ENCODE peak calls at places on chromosomes 4 and X, in eight cellular contexts. G is testis, A is H7, X is K562, T is fibroblast of pulmonary artery, Z is spleen, L is AG04450, P is astrocyte of the spinal cord. J is an unnamed sample.

GRCh38 chr4:112170451-112170993 is 25.3 kb downstream of the FAM241A start:
- DNase-seq in X (peak), G (no peak), T (peak), P (peak), L (peak), Z (no peak), A (no peak), J (no peak)

GRCh38 chr4:101697266-101697665 is 93.3 kb upstream of the BANK1 start:
- DNase-seq in X (no peak), A (no peak), P (no peak), Z (no peak), T (no peak), G (no peak), L (no peak), J (no peak)

GRCh38 chr4:156608651-156609050 is 362.9 kb downstream of the PDGFC start:
- DNase-seq in T (no peak), P (no peak), G (no peak), L (no peak), X (no peak), A (no peak), Z (no peak), J (no peak)

GRCh38 chr4:117700111-117700892 is 334.0 kb upstream of the NDST3 start:
- DNase-seq in Z (no peak), A (peak), X (peak), L (no peak), P (no peak), T (no peak), G (no peak), J (no peak)

GRCh38 chr4:81136161-81136910 is 78.7 kb downstream of the PRKG2 start:
- DNase-seq in X (no peak), G (no peak), P (peak), A (no peak), T (peak), Z (no peak), L (peak), J (no peak)

GRCh38 chrX:150408561-150408960 is 45.4 kb downstream of the MAMLD1 start:
- DNase-seq in G (no peak), A (no peak), P (no peak), Z (no peak), T (peak), L (no peak), X (no peak), J (no peak)

GRCh38 chrX:129593137-129593536 is 53.1 kb downstream of the OCRL start:
- DNase-seq in A (no peak), T (peak), P (peak), L (no peak), G (peak), Z (no peak), X (peak), J (peak)

GRCh38 chr4:18012115-18012806 is 9.3 kb downstream of the LCORL start:
- DNase-seq in P (no peak), Z (no peak), T (no peak), X (peak), L (no peak), G (no peak), A (no peak), J (no peak)

GRCh38 chrX:153793291-153793690 is 884 bp downstream of the IDH3G start:
- DNase-seq in X (peak), L (no peak), P (no peak), T (no peak), Z (no peak), G (no peak), A (no peak), J (no peak)

GRCh38 chr4:3670521-3671519 is 95.4 kb upstream of the ADRA2C start:
- DNase-seq in G (no peak), Z (peak), L (no peak), X (no peak), T (no peak), A (peak), P (no peak), J (no peak)

GRCh38 chr4:183424109-183424751 is 20.2 kb upstream of the CDKN2AIP start:
- DNase-seq in G (no peak), X (no peak), L (no peak), T (no peak), P (no peak), A (peak), Z (no peak), J (no peak)

GRCh38 chr4:172708184-172708583 is 460.4 kb upstream of the GALNT7 start:
- DNase-seq in A (no peak), X (no peak), G (no peak), T (no peak), Z (no peak), L (no peak), P (no peak), J (no peak)

GRCh38 chr4:152050098-152050497 is 289.3 kb upstream of the GATB start:
- DNase-seq in P (no peak), Z (no peak), X (no peak), T (no peak), A (no peak), L (no peak), G (no peak), J (peak)

GRCh38 chrX:44876076-44876475 is 3.1 kb downstream of the KDM6A start:
- DNase-seq in G (no peak), L (no peak), A (no peak), Z (no peak), T (no peak), X (no peak), P (no peak), J (no peak)

GRCh38 chrX:40097492-40098263 is at the start of gene BCOR:
- DNase-seq in A (peak), P (no peak), Z (peak), T (peak), X (peak), L (no peak), G (peak), J (peak)

GRCh38 chr4:54440394-54441223 is 211.5 kb downstream of the PDGFRA start:
- DNase-seq in P (peak), X (peak), G (no peak), L (no peak), Z (no peak), T (peak), A (peak), J (no peak)

GRCh38 chr4:80178964-80179363 is 18.3 kb upstream of the PRDM8 start:
- DNase-seq in P (no peak), T (no peak), Z (no peak), G (no peak), X (no peak), L (no peak), A (no peak), J (no peak)

DNA sequence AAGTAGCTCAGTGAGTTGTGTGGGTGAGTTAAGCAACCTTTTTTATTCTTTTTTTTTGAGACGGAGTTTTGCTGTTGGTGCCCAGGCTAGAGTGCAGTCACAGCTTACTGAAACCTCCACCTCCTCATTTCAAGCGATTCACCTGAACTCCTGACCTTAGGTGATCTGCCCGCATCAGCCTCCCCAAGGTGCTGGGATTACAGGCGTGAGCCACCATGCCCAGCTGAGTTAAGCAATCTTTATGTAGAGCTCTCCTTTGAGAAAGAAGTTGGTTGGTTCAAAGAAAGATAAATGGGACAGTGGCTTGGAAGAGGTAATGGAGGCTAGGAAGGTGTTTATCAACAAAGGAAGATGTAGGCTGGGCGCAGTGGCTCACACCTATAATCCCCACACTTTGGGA is 3.2 kb downstream of the MSMO1 start:
- DNase-seq in L (no peak), P (no peak), X (no peak), Z (no peak), T (no peak), A (no peak), G (no peak), J (no peak)
- H3K4me3 ChIP-seq in L (no peak), P (peak), X (peak), Z (no peak), T (peak), A (peak), G (no peak), J (no peak)

GRCh38 chr4:163196904-163197505 is 30.3 kb upstream of the NAF1 start:
- DNase-seq in L (no peak), T (no peak), Z (no peak), G (no peak), P (no peak), A (no peak), X (no peak), J (no peak)
- H3K4me3 ChIP-seq in L (no peak), T (no peak), Z (no peak), G (no peak), P (no peak), A (no peak), X (no peak), J (no peak)

GRCh38 chr4:1682860-1683259 is 1.3 kb downstream of the FAM53A start:
- DNase-seq in T (no peak), G (no peak), X (no peak), Z (peak), L (no peak), A (peak), P (no peak), J (peak)
- H3K4me3 ChIP-seq in T (peak), G (peak), X (no peak), Z (no peak), L (peak), A (no peak), P (peak), J (peak)

DNA sequence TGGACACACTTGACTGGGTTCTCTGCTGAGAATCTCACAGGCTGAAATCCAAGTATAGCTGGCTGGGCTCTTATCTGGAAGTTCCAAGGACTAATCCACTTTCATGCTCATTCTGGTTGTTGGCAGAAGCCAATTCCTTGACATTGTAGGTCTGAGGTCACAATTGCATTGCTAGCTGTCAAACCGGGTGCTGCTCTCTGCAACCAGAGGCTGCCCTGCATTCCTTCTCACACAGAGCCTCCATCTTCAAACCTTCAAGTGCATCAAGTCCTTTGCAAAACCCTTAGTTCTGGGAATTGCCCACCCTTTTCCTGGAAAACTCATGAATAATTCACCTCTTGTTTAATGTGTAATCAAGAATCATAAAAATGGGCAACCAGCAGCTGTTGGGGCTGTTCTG is 404.2 kb downstream of the KCNIP4 start:
- DNase-seq in L (no peak), Z (no peak), T (no peak), X (no peak), P (no peak), G (peak), A (no peak), J (peak)
- H3K4me3 ChIP-seq in L (no peak), Z (no peak), T (no peak), X (no peak), P (no peak), G (no peak), A (no peak), J (no peak)

DNA sequence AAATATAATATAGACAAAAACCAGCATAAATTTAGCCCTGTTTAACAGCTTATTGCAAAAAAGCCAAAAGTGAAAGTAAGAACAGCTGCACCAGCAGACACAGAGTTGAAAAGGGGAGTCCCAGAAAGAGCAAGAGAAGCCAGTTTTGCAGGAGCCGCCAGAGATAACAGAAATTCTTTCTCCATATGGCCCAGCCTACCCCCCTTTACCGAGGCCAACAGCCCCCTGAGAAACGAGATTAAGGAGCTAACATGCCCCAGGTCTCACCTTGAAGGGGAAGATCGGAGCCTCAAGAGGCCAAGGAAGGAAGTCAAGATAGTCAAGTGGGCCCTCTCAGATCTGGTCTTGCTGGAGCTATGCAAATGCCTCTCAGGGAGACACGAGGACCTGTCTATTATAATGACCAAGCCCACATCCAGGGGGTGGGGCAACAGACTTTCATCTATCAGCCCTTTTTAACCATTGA is 4.8 kb downstream of the ACOX3 start:
- DNase-seq in L (no peak), G (peak), T (peak), P (no peak), X (peak), Z (no peak), A (no peak), J (peak)
- H3K4me3 ChIP-seq in L (peak), G (peak), T (peak), P (peak), X (peak), Z (no peak), A (peak), J (no peak)

GRCh38 chr4:83606435-83606834 is 70.5 kb downstream of the GPAT3 start:
- DNase-seq in X (no peak), A (no peak), P (no peak), L (no peak), Z (no peak), G (no peak), T (no peak), J (no peak)

GRCh38 chr4:83604315-83604714 is 68.4 kb downstream of the GPAT3 start:
- DNase-seq in G (no peak), P (no peak), A (no peak), L (no peak), Z (no peak), X (no peak), T (no peak), J (no peak)

GRCh38 chr4:83605216-83605615 is 69.3 kb downstream of the GPAT3 start:
- DNase-seq in T (no peak), G (no peak), L (no peak), P (no peak), X (no peak), A (no peak), Z (no peak), J (no peak)

GRCh38 chr4:83606898-83607297 is 71.0 kb downstream of the GPAT3 start:
- DNase-seq in P (no peak), Z (no peak), T (no peak), A (no peak), G (no peak), L (no peak), X (no peak), J (peak)

DNA sequence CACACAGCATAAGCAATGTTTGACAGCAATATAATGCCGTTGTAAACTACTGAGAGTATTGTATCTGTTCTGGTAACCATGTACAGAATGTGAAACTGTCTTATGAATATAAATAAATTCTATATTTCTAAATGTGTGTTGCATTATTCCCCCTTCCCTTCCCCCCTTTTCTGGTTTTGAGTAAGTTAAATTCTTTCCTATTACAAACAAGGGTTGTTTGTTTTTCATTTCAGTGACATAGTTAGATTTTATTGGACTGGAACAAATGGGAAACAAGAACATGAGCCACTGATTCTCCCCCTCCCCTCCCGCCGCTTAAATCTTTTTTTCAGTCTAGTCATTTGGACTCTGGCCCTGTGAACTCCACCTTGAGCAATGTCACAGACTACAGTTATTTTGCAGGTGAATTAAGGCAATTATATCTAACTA is 69.8 kb downstream of the GPAT3 start:
- DNase-seq in A (no peak), G (no peak), T (no peak), P (no peak), Z (no peak), X (no peak), L (no peak), J (peak)
- H3K4me3 ChIP-seq in A (no peak), G (no peak), T (no peak), P (no peak), Z (no peak), X (no peak), L (no peak), J (no peak)

GRCh38 chr4:133000012-133000411 is 149.1 kb upstream of the PCDH10 start:
- DNase-seq in G (no peak), P (peak), X (no peak), A (no peak), L (no peak), Z (no peak), T (peak), J (no peak)
- H3K4me3 ChIP-seq in G (no peak), P (no peak), X (no peak), A (no peak), L (no peak), Z (no peak), T (no peak), J (no peak)

GRCh38 chr4:153209410-153209809 is 5.2 kb downstream of the TRIM2 start:
- DNase-seq in T (no peak), G (no peak), X (no peak), P (no peak), A (no peak), L (no peak), Z (no peak), J (peak)

GRCh38 chr4:153206534-153206933 is 2.3 kb downstream of the TRIM2 start:
- DNase-seq in L (no peak), P (no peak), Z (no peak), A (peak), T (no peak), X (no peak), G (no peak), J (no peak)

GRCh38 chr4:153207027-153207426 is 2.8 kb downstream of the TRIM2 start:
- DNase-seq in A (no peak), Z (no peak), X (no peak), L (no peak), G (no peak), P (no peak), T (no peak), J (no peak)

GRCh38 chr4:153205757-153206156 is 1.5 kb downstream of the TRIM2 start:
- DNase-seq in Z (no peak), T (no peak), A (peak), X (peak), L (no peak), P (peak), G (no peak), J (peak)

DNA sequence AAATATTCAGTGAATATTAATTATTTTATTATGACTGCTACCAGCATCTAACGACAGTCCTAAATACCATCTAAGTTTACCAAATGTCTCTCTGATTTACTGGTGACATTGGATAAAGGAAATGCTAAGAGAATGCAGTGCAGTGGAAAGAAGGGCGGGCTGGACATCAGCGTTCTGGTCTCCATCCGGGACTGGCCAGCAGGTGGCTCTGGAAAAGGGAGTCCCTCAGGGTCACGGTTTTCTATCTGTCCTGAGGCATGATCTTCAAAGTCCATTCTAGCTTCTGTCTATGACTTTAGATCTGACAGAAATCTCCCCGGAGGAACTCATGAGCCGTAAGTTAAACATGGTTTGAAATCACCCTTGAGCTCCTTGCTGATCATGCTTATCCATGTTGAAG is 3.3 kb downstream of the TRIM2 start:
- DNase-seq in G (peak), Z (no peak), T (peak), L (no peak), X (peak), A (peak), P (peak), J (peak)
- H3K4me3 ChIP-seq in G (no peak), Z (no peak), T (no peak), L (no peak), X (no peak), A (no peak), P (no peak), J (no peak)

GRCh38 chr4:37455301-37456062 is 210.9 kb downstream of the NWD2 start:
- DNase-seq in G (no peak), T (no peak), A (no peak), Z (no peak), P (no peak), X (no peak), L (no peak), J (no peak)

GRCh38 chr4:37453361-37454262 is 209.1 kb downstream of the NWD2 start:
- DNase-seq in Z (peak), X (peak), P (peak), T (peak), G (peak), L (no peak), A (peak), J (peak)

GRCh38 chr4:37451646-37452045 is 207.1 kb downstream of the NWD2 start:
- DNase-seq in Z (no peak), X (no peak), G (no peak), P (no peak), A (no peak), T (no peak), L (no peak), J (no peak)

GRCh38 chr4:37453004-37453360 is 208.4 kb downstream of the NWD2 start:
- DNase-seq in P (peak), G (peak), T (peak), Z (no peak), A (peak), X (peak), L (no peak), J (peak)

GRCh38 chr4:37454263-37454800 is 209.8 kb downstream of the NWD2 start:
- DNase-seq in X (no peak), G (no peak), T (no peak), A (peak), P (no peak), L (no peak), Z (no peak), J (no peak)
- H3K4me3 ChIP-seq in X (no peak), G (peak), T (peak), A (peak), P (peak), L (no peak), Z (peak), J (no peak)

GRCh38 chrX:56114437-56114787 is 117.7 kb upstream of the KLF8 start:
- DNase-seq in G (no peak), P (no peak), L (no peak), X (no peak), Z (no peak), A (no peak), T (no peak), J (no peak)
- H3K4me3 ChIP-seq in G (no peak), P (no peak), L (no peak), X (no peak), Z (no peak), A (no peak), T (no peak), J (no peak)